ENCODE peak calls at places on chromosome 12, in five cellular contexts. E, U, D, J and L are unnamed samples.

GRCh38 chr12:121214855-121215745 is 5.2 kb downstream of the P2RX4 start:
- DNase-seq in E (no peak), U (peak), D (peak), J (no peak), L (peak)

GRCh38 chr12:44947163-44947562 is 71.0 kb upstream of the NELL2 start:
- DNase-seq in E (no peak), U (no peak), D (no peak), J (no peak), L (no peak)

GRCh38 chr12:93943766-93944165 is 204.6 kb upstream of the PLXNC1 start:
- DNase-seq in E (no peak), U (peak), D (no peak), J (peak), L (no peak)

GRCh38 chr12:89817501-89818226 is 109.0 kb upstream of the ATP2B1 start:
- DNase-seq in E (no peak), U (no peak), D (no peak), J (no peak), L (no peak)

GRCh38 chr12:54294152-54294913 is 6.5 kb downstream of the NFE2 start:
- DNase-seq in E (peak), U (peak), D (peak), J (peak), L (peak)

GRCh38 chr12:116662612-116663144 is 75.2 kb downstream of the SPRING1 start:
- DNase-seq in E (peak), U (no peak), D (no peak), J (no peak), L (no peak)

GRCh38 chr12:8668441-8668840 is 5.8 kb upstream of the MFAP5 start:
- DNase-seq in E (no peak), U (no peak), D (no peak), J (no peak), L (no peak)

GRCh38 chr12:21989819-21990412 is 48.7 kb upstream of the ABCC9 start:
- DNase-seq in E (no peak), U (peak), D (no peak), J (no peak), L (no peak)

GRCh38 chr12:47216150-47216677 is 136.5 kb upstream of the AMIGO2 start:
- DNase-seq in E (peak), U (no peak), D (no peak), J (peak), L (peak)

GRCh38 chr12:79766705-79767464 is 76.1 kb upstream of the PAWR start:
- DNase-seq in E (no peak), U (no peak), D (no peak), J (no peak), L (no peak)

GRCh38 chr12:109523504-109523903 is 46.1 kb downstream of the UBE3B start:
- DNase-seq in E (no peak), U (no peak), D (no peak), J (no peak), L (no peak)

GRCh38 chr12:87518508-87518907 is 510.7 kb downstream of the C12orf50 start:
- DNase-seq in E (no peak), U (peak), D (no peak), J (no peak), L (no peak)

GRCh38 chr12:74129702-74130101 is 407.9 kb upstream of the ATXN7L3B start:
- DNase-seq in E (no peak), U (no peak), D (no peak), J (no peak), L (no peak)

GRCh38 chr12:91813701-91814100 is 331.9 kb downstream of the BTG1 start:
- DNase-seq in E (no peak), U (no peak), D (no peak), J (no peak), L (no peak)

GRCh38 chr12:15322164-15323054 is at the start of gene PTPRO:
- DNase-seq in E (no peak), U (no peak), D (no peak), J (no peak), L (no peak)

GRCh38 chr12:120514002-120514401 is 15.0 kb downstream of the COQ5 start:
- DNase-seq in E (no peak), U (no peak), D (no peak), J (no peak), L (no peak)

GRCh38 chr12:29578731-29579130 is 81.2 kb upstream of the OVCH1 start:
- DNase-seq in E (no peak), U (no peak), D (no peak), J (no peak), L (no peak)

GRCh38 chr12:1474059-1474537 is 120.3 kb downstream of the FBXL14 start:
- DNase-seq in E (no peak), U (peak), D (peak), J (no peak), L (no peak)

GRCh38 chr12:102063066-102063465 is 1.3 kb upstream of the WASHC3 start:
- DNase-seq in E (no peak), U (no peak), D (no peak), J (no peak), L (no peak)

GRCh38 chr12:26334621-26335124 is 139.3 kb downstream of the SSPN start:
- DNase-seq in E (no peak), U (no peak), D (no peak), J (no peak), L (no peak)

GRCh38 chr12:67091204-67091603 is 178.0 kb upstream of the CAND1 start:
- DNase-seq in E (no peak), U (no peak), D (no peak), J (no peak), L (no peak)

GRCh38 chr12:32983968-32984367 is 87.4 kb upstream of the PKP2 start:
- DNase-seq in E (no peak), U (no peak), D (no peak), J (no peak), L (no peak)

GRCh38 chr12:62817556-62818271 is 117.2 kb downstream of the PPM1H start:
- DNase-seq in E (no peak), U (peak), D (no peak), J (no peak), L (no peak)

GRCh38 chr12:11623382-11623781 is 26.1 kb upstream of the ETV6 start:
- DNase-seq in E (no peak), U (no peak), D (no peak), J (no peak), L (no peak)

GRCh38 chr12:54394281-54394719 is 9.8 kb upstream of the ZNF385A start:
- DNase-seq in E (peak), U (peak), D (no peak), J (no peak), L (peak)

GRCh38 chr12:76037130-76038105 is 5.8 kb upstream of the PHLDA1 start:
- DNase-seq in E (no peak), U (peak), D (peak), J (no peak), L (no peak)

DNA sequence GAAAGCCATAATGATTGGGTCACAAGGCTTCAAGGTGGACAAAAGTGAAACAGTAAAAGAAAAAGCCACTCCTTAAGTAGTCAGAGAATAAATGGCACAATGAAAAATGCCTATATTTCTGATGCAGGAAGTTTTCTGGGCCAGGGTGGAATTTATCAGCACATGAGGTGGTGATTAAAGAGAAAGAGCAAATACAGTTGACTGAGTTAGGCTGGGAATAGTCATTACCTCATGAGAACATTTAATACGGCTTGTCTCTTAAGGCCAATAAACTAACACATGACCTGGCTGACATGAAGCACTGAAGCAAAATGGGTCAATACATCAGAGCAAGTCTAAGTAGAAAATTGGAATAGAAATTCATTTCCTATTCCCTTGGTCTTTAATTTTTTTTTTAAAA is 499.7 kb downstream of the TMTC2 start:
- DNase-seq in E (no peak), U (no peak), D (no peak), J (no peak), L (no peak)
- TF ChIP-seq CTCF in E (no peak), U (no peak), D (no peak), J (no peak), L (no peak)

DNA sequence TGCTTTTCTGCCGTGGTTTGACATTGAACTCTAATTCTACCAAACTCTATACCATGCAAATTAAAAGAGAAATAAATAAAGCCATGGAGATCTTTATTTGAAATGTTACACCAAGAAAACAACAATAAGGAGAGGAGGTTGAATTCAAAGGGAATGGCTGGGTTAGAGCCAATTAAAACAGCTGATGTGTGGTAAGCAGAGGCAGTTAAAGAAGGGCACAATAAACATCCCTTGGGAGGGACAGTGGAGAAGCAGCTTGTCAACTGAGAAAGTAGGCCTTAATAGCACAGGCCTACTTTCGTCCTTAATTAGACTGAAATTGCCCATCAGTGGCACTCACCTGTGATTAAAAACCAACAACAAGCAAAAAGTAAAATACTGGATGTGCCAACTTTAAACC is 16.3 kb upstream of the NAV3 start:
- DNase-seq in E (no peak), U (no peak), D (no peak), J (no peak), L (no peak)
- TF ChIP-seq CTCF in E (no peak), U (no peak), D (no peak), J (no peak), L (no peak)

DNA sequence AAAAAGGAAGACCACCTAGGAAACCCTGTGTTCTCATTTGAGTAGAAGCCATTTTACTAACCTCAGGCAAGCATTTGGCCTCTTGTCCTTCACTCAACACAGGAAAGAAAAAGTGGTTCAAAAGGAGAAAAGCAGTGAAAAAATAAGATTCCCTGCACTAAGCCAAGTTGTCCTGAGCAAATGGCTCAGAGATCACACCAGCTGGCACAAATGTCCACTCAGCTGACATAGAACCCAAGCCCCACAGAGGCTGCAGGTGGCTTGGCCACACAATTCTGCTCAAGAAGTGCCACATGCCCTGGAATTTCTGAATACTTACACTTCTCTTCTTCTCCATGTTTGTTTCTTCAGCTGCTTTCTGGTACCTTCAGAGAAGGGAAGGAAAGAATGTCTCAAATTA is 52.0 kb downstream of the LIMA1 start:
- DNase-seq in E (no peak), U (no peak), D (no peak), J (no peak), L (no peak)
- TF ChIP-seq CTCF in E (no peak), U (no peak), D (no peak), J (no peak), L (no peak)

GRCh38 chr12:77925536-77926108 is 94.9 kb downstream of the NAV3 start:
- DNase-seq in E (peak), U (peak), D (peak), J (peak), L (no peak)
- TF ChIP-seq CTCF in E (peak), U (peak), D (peak), J (no peak), L (peak)

GRCh38 chr12:17511369-17511768 is 578.6 kb downstream of the RERGL start:
- DNase-seq in E (no peak), U (no peak), D (peak), J (no peak), L (no peak)
- TF ChIP-seq CTCF in E (no peak), U (no peak), D (peak), J (no peak), L (no peak)

DNA sequence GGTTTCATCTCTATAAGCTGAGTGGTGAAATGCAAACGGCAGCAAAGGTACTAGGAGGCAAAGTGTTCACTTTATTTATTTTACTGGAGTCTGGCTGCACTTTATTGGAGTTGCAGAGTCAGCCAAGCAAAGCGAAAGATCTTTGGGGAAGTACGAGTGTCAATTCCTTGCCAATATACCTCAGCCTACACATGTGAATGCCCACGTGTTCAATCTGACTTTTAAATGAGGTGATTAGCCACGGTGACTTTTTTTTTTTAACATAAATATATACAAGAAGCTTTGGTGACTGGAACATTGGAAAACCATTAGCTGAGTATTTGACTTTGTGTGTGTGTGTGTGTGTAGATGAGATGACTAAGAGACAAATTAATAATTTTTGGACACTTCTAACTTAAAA is 178.8 kb downstream of the NTS start:
- DNase-seq in E (no peak), U (no peak), D (no peak), J (no peak), L (no peak)
- TF ChIP-seq CTCF in E (no peak), U (no peak), D (no peak), J (no peak), L (no peak)

GRCh38 chr12:105384220-105384619 is 53.7 kb downstream of the C12orf75 start:
- DNase-seq in E (no peak), U (no peak), D (no peak), J (no peak), L (no peak)

GRCh38 chr12:105382771-105383632 is 52.5 kb downstream of the C12orf75 start:
- DNase-seq in E (no peak), U (peak), D (peak), J (no peak), L (no peak)

GRCh38 chr12:105377077-105377476 is 46.6 kb downstream of the C12orf75 start:
- DNase-seq in E (no peak), U (no peak), D (no peak), J (no peak), L (no peak)

GRCh38 chr12:105378821-105379400 is 48.4 kb downstream of the C12orf75 start:
- DNase-seq in E (no peak), U (peak), D (no peak), J (no peak), L (no peak)
- TF ChIP-seq CTCF in E (no peak), U (peak), D (peak), J (no peak), L (no peak)

GRCh38 chr12:23014749-23015148 is 389.8 kb downstream of the ETNK1 start:
- DNase-seq in E (no peak), U (no peak), D (no peak), J (no peak), L (no peak)
- TF ChIP-seq CTCF in E (no peak), U (peak), D (no peak), J (no peak), L (no peak)

GRCh38 chr12:106709068-106709511 is 65.4 kb upstream of the RIC8B start:
- DNase-seq in E (no peak), U (no peak), D (peak), J (peak), L (no peak)
- TF ChIP-seq CTCF in E (no peak), U (no peak), D (no peak), J (no peak), L (no peak)